ENCODE peak calls at places on chromosomes 11 and 22, in nine cellular contexts. One of them, this sample, is unnamed.

GRCh38 chr11:1746956-1747752 is 3.2 kb downstream of the IFITM10 start:
- DNase-seq in body of pancreas: no peak
- DNase-seq in CD4-positive, alpha-beta T cell: no peak
- DNase-seq in MM.1S: no peak
- DNase-seq in adrenal gland: no peak
- DNase-seq in CD8-positive, alpha-beta T cell: no peak
- DNase-seq in stomach: no peak
- DNase-seq in CD8-positive, alpha-beta memory T cell: no peak
- DNase-seq in psoas muscle: no peak
- DNase-seq in this sample: no peak

GRCh38 chr11:2577071-2578005 is 122.5 kb downstream of the KCNQ1OT1 start:
- DNase-seq in CD4-positive, alpha-beta T cell: no peak
- DNase-seq in MM.1S: no peak
- DNase-seq in adrenal gland: peak; percentile 2
- DNase-seq in stomach: no peak
- DNase-seq in body of pancreas: peak; percentile 5
- DNase-seq in CD8-positive, alpha-beta memory T cell: no peak
- DNase-seq in psoas muscle: peak; percentile 8
- DNase-seq in CD8-positive, alpha-beta T cell: no peak
- DNase-seq in this sample: no peak

GRCh38 chr11:73184953-73185671 is 33.0 kb upstream of the P2RY2 start:
- DNase-seq in CD8-positive, alpha-beta T cell: peak; percentile 10
- DNase-seq in CD8-positive, alpha-beta memory T cell: peak; percentile 22
- DNase-seq in body of pancreas: peak; percentile 73
- DNase-seq in stomach: peak; percentile 75
- DNase-seq in psoas muscle: peak; percentile 74
- DNase-seq in MM.1S: peak; percentile 59
- DNase-seq in adrenal gland: peak; percentile 80
- DNase-seq in CD4-positive, alpha-beta T cell: no peak
- DNase-seq in this sample: peak; percentile 29

GRCh38 chr22:38258895-38259294 is 13.9 kb downstream of the TMEM184B start:
- DNase-seq in adrenal gland: peak; percentile 81
- DNase-seq in CD8-positive, alpha-beta T cell: no peak
- DNase-seq in psoas muscle: no peak
- DNase-seq in CD8-positive, alpha-beta memory T cell: no peak
- DNase-seq in body of pancreas: no peak
- DNase-seq in stomach: no peak
- DNase-seq in MM.1S: no peak
- DNase-seq in CD4-positive, alpha-beta T cell: no peak
- DNase-seq in this sample: no peak

GRCh38 chr11:41237386-41237785 is 222.1 kb downstream of the LRRC4C start:
- DNase-seq in adrenal gland: no peak
- DNase-seq in body of pancreas: no peak
- DNase-seq in CD8-positive, alpha-beta T cell: no peak
- DNase-seq in psoas muscle: no peak
- DNase-seq in stomach: no peak
- DNase-seq in CD8-positive, alpha-beta memory T cell: no peak
- DNase-seq in MM.1S: no peak
- DNase-seq in CD4-positive, alpha-beta T cell: no peak
- DNase-seq in this sample: no peak

GRCh38 chr22:42724062-42724461 is 3.4 kb upstream of the A4GALT start:
- DNase-seq in body of pancreas: no peak
- DNase-seq in CD8-positive, alpha-beta T cell: no peak
- DNase-seq in adrenal gland: no peak
- DNase-seq in CD4-positive, alpha-beta T cell: no peak
- DNase-seq in stomach: no peak
- DNase-seq in CD8-positive, alpha-beta memory T cell: no peak
- DNase-seq in psoas muscle: no peak
- DNase-seq in MM.1S: no peak
- DNase-seq in this sample: no peak

GRCh38 chr11:93476796-93477195 is 66.4 kb downstream of the SMCO4 start:
- DNase-seq in psoas muscle: no peak
- DNase-seq in adrenal gland: no peak
- DNase-seq in stomach: no peak
- DNase-seq in CD4-positive, alpha-beta T cell: no peak
- DNase-seq in MM.1S: no peak
- DNase-seq in CD8-positive, alpha-beta memory T cell: no peak
- DNase-seq in CD8-positive, alpha-beta T cell: no peak
- DNase-seq in body of pancreas: no peak
- DNase-seq in this sample: no peak

GRCh38 chr11:129291556-129291955 is 84.1 kb upstream of the BARX2 start:
- DNase-seq in psoas muscle: no peak
- DNase-seq in CD4-positive, alpha-beta T cell: no peak
- DNase-seq in body of pancreas: no peak
- DNase-seq in CD8-positive, alpha-beta T cell: no peak
- DNase-seq in stomach: no peak
- DNase-seq in CD8-positive, alpha-beta memory T cell: no peak
- DNase-seq in adrenal gland: no peak
- DNase-seq in MM.1S: no peak
- DNase-seq in this sample: no peak

GRCh38 chr11:47980907-47981621 is 705 bp downstream of the PTPRJ start:
- DNase-seq in MM.1S: peak; percentile 21
- DNase-seq in psoas muscle: peak; percentile 56
- DNase-seq in CD8-positive, alpha-beta T cell: no peak
- DNase-seq in stomach: peak; percentile 65
- DNase-seq in body of pancreas: peak; percentile 72
- DNase-seq in CD4-positive, alpha-beta T cell: no peak
- DNase-seq in CD8-positive, alpha-beta memory T cell: peak; percentile 24
- DNase-seq in adrenal gland: peak; percentile 30
- DNase-seq in this sample: peak; percentile 24

GRCh38 chr22:49148895-49149418 is 678.7 kb downstream of the BRD1 start:
- DNase-seq in CD8-positive, alpha-beta T cell: no peak
- DNase-seq in MM.1S: no peak
- DNase-seq in CD8-positive, alpha-beta memory T cell: no peak
- DNase-seq in body of pancreas: no peak
- DNase-seq in adrenal gland: no peak
- DNase-seq in stomach: no peak
- DNase-seq in psoas muscle: no peak
- DNase-seq in CD4-positive, alpha-beta T cell: no peak
- DNase-seq in this sample: no peak
- H3K9me3 ChIP-seq in CD8-positive, alpha-beta T cell: no peaks in the 10 kb centered on the region
- H3K9me3 ChIP-seq in MM.1S: no peaks in the 10 kb centered on the region
- H3K9me3 ChIP-seq in CD8-positive, alpha-beta memory T cell: no peaks in the 10 kb centered on the region
- H3K9me3 ChIP-seq in body of pancreas: no peaks in the 10 kb centered on the region
- H3K9me3 ChIP-seq in adrenal gland: no peaks in the 10 kb centered on the region
- H3K9me3 ChIP-seq in stomach: no peaks in the 10 kb centered on the region
- H3K9me3 ChIP-seq in psoas muscle: peaks cover 5% of the 10 kb centered on the region
- H3K9me3 ChIP-seq in CD4-positive, alpha-beta T cell: no peaks in the 10 kb centered on the region
- H3K9me3 ChIP-seq in this sample: no peaks in the 10 kb centered on the region

DNA sequence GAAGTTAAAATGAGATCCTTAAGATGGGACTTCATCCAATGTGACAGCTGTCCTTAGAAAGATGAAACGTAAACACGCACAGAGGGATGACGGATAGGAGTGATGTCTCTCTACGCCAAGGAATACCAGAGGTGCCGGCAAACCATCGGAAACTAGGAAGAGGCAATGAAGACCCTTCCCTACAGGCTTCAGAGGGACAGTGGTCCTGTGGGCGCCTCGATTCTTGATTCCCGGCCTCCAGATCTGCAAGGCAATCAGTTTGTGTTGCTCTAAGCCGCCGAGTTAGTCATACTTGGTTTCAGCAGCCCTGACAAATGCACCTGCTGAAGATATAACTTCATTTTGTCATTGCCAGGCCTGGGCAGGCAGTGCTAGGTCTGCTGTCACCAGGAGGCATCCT is 1455.1 kb downstream of the TBC1D22A start:
- DNase-seq in body of pancreas: no peak
- DNase-seq in stomach: no peak
- DNase-seq in psoas muscle: no peak
- DNase-seq in adrenal gland: no peak
- DNase-seq in CD8-positive, alpha-beta T cell: no peak
- DNase-seq in CD8-positive, alpha-beta memory T cell: no peak
- DNase-seq in MM.1S: no peak
- DNase-seq in CD4-positive, alpha-beta T cell: no peak
- DNase-seq in this sample: no peak
- H3K9me3 ChIP-seq in body of pancreas: no peaks in the 10 kb centered on the region
- H3K9me3 ChIP-seq in stomach: peaks cover 11% of the 10 kb centered on the region
- H3K9me3 ChIP-seq in psoas muscle: no peaks in the 10 kb centered on the region
- H3K9me3 ChIP-seq in adrenal gland: no peaks in the 10 kb centered on the region
- H3K9me3 ChIP-seq in CD8-positive, alpha-beta T cell: no peaks in the 10 kb centered on the region
- H3K9me3 ChIP-seq in CD8-positive, alpha-beta memory T cell: no peaks in the 10 kb centered on the region
- H3K9me3 ChIP-seq in MM.1S: no peaks in the 10 kb centered on the region
- H3K9me3 ChIP-seq in CD4-positive, alpha-beta T cell: no peaks in the 10 kb centered on the region
- H3K9me3 ChIP-seq in this sample: no peaks in the 10 kb centered on the region

GRCh38 chr22:47091921-47092700 is 329.7 kb downstream of the TBC1D22A start:
- DNase-seq in CD8-positive, alpha-beta memory T cell: no peak
- DNase-seq in stomach: no peak
- DNase-seq in psoas muscle: no peak
- DNase-seq in body of pancreas: no peak
- DNase-seq in CD8-positive, alpha-beta T cell: no peak
- DNase-seq in MM.1S: no peak
- DNase-seq in CD4-positive, alpha-beta T cell: no peak
- DNase-seq in adrenal gland: no peak
- DNase-seq in this sample: no peak
- H3K9me3 ChIP-seq in CD8-positive, alpha-beta memory T cell: no peaks in the 10 kb centered on the region
- H3K9me3 ChIP-seq in stomach: peaks cover 12% of the 10 kb centered on the region
- H3K9me3 ChIP-seq in psoas muscle: no peaks in the 10 kb centered on the region
- H3K9me3 ChIP-seq in body of pancreas: no peaks in the 10 kb centered on the region
- H3K9me3 ChIP-seq in CD8-positive, alpha-beta T cell: no peaks in the 10 kb centered on the region
- H3K9me3 ChIP-seq in MM.1S: no peaks in the 10 kb centered on the region
- H3K9me3 ChIP-seq in CD4-positive, alpha-beta T cell: no peaks in the 10 kb centered on the region
- H3K9me3 ChIP-seq in adrenal gland: peaks cover 4% of the 10 kb centered on the region
- H3K9me3 ChIP-seq in this sample: no peaks in the 10 kb centered on the region

DNA sequence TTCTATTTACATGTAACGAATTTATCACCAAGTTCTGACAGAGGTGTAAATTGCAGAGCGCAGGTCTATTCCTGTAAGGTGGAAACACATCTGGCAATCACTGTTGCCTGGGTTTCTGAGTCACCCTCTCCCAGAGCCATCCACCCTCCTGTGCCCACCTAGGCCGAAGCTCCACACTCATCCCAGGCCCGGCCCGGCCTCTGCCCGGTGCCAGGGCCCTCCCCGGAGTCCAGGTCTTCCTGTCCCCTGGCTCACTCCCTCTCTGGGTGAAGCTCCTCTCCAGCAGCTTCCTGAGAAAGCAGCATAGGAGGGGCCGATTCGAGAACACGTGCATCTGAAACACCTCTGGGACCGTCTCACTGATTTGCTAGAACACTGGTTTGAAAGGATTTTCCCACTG is 308.2 kb downstream of the SHANK2 start:
- DNase-seq in stomach: no peak
- DNase-seq in CD8-positive, alpha-beta memory T cell: no peak
- DNase-seq in adrenal gland: no peak
- DNase-seq in body of pancreas: no peak
- DNase-seq in MM.1S: no peak
- DNase-seq in CD8-positive, alpha-beta T cell: no peak
- DNase-seq in psoas muscle: no peak
- DNase-seq in CD4-positive, alpha-beta T cell: no peak
- DNase-seq in this sample: no peak
- H3K9me3 ChIP-seq in stomach: peaks cover 34% of the 10 kb centered on the region
- H3K9me3 ChIP-seq in CD8-positive, alpha-beta memory T cell: peaks cover 11% of the 10 kb centered on the region
- H3K9me3 ChIP-seq in adrenal gland: peaks cover 12% of the 10 kb centered on the region
- H3K9me3 ChIP-seq in body of pancreas: peaks cover 6% of the 10 kb centered on the region
- H3K9me3 ChIP-seq in MM.1S: no peaks in the 10 kb centered on the region
- H3K9me3 ChIP-seq in CD8-positive, alpha-beta T cell: no peaks in the 10 kb centered on the region
- H3K9me3 ChIP-seq in psoas muscle: peaks cover 18% of the 10 kb centered on the region
- H3K9me3 ChIP-seq in CD4-positive, alpha-beta T cell: peaks cover 21% of the 10 kb centered on the region
- H3K9me3 ChIP-seq in this sample: peaks cover 7% of the 10 kb centered on the region

GRCh38 chr22:49107561-49107960 is 720.1 kb downstream of the BRD1 start:
- DNase-seq in CD4-positive, alpha-beta T cell: no peak
- DNase-seq in psoas muscle: no peak
- DNase-seq in stomach: no peak
- DNase-seq in MM.1S: no peak
- DNase-seq in CD8-positive, alpha-beta T cell: no peak
- DNase-seq in body of pancreas: no peak
- DNase-seq in CD8-positive, alpha-beta memory T cell: no peak
- DNase-seq in adrenal gland: no peak
- DNase-seq in this sample: no peak
- H3K9me3 ChIP-seq in CD4-positive, alpha-beta T cell: no peaks in the 10 kb centered on the region
- H3K9me3 ChIP-seq in psoas muscle: no peaks in the 10 kb centered on the region
- H3K9me3 ChIP-seq in stomach: no peaks in the 10 kb centered on the region
- H3K9me3 ChIP-seq in MM.1S: no peaks in the 10 kb centered on the region
- H3K9me3 ChIP-seq in CD8-positive, alpha-beta T cell: no peaks in the 10 kb centered on the region
- H3K9me3 ChIP-seq in body of pancreas: no peaks in the 10 kb centered on the region
- H3K9me3 ChIP-seq in CD8-positive, alpha-beta memory T cell: no peaks in the 10 kb centered on the region
- H3K9me3 ChIP-seq in adrenal gland: no peaks in the 10 kb centered on the region
- H3K9me3 ChIP-seq in this sample: no peaks in the 10 kb centered on the region

GRCh38 chr22:47376322-47376700 is 613.9 kb downstream of the TBC1D22A start:
- DNase-seq in body of pancreas: no peak
- DNase-seq in MM.1S: no peak
- DNase-seq in CD8-positive, alpha-beta T cell: no peak
- DNase-seq in psoas muscle: no peak
- DNase-seq in stomach: no peak
- DNase-seq in CD8-positive, alpha-beta memory T cell: no peak
- DNase-seq in adrenal gland: no peak
- DNase-seq in CD4-positive, alpha-beta T cell: no peak
- DNase-seq in this sample: no peak

GRCh38 chr22:47374901-47375575 is 612.6 kb downstream of the TBC1D22A start:
- DNase-seq in body of pancreas: no peak
- DNase-seq in CD4-positive, alpha-beta T cell: no peak
- DNase-seq in CD8-positive, alpha-beta T cell: no peak
- DNase-seq in stomach: no peak
- DNase-seq in adrenal gland: no peak
- DNase-seq in CD8-positive, alpha-beta memory T cell: no peak
- DNase-seq in psoas muscle: no peak
- DNase-seq in MM.1S: no peak
- DNase-seq in this sample: no peak

GRCh38 chr22:47375621-47376321 is 613.3 kb downstream of the TBC1D22A start:
- DNase-seq in CD4-positive, alpha-beta T cell: no peak
- DNase-seq in stomach: no peak
- DNase-seq in psoas muscle: no peak
- DNase-seq in body of pancreas: no peak
- DNase-seq in CD8-positive, alpha-beta memory T cell: no peak
- DNase-seq in CD8-positive, alpha-beta T cell: no peak
- DNase-seq in adrenal gland: no peak
- DNase-seq in MM.1S: no peak
- DNase-seq in this sample: no peak

GRCh38 chr22:47377926-47378560 is 615.6 kb downstream of the TBC1D22A start:
- DNase-seq in MM.1S: no peak
- DNase-seq in body of pancreas: no peak
- DNase-seq in CD8-positive, alpha-beta memory T cell: no peak
- DNase-seq in CD4-positive, alpha-beta T cell: no peak
- DNase-seq in stomach: no peak
- DNase-seq in adrenal gland: no peak
- DNase-seq in CD8-positive, alpha-beta T cell: no peak
- DNase-seq in psoas muscle: no peak
- DNase-seq in this sample: no peak

DNA sequence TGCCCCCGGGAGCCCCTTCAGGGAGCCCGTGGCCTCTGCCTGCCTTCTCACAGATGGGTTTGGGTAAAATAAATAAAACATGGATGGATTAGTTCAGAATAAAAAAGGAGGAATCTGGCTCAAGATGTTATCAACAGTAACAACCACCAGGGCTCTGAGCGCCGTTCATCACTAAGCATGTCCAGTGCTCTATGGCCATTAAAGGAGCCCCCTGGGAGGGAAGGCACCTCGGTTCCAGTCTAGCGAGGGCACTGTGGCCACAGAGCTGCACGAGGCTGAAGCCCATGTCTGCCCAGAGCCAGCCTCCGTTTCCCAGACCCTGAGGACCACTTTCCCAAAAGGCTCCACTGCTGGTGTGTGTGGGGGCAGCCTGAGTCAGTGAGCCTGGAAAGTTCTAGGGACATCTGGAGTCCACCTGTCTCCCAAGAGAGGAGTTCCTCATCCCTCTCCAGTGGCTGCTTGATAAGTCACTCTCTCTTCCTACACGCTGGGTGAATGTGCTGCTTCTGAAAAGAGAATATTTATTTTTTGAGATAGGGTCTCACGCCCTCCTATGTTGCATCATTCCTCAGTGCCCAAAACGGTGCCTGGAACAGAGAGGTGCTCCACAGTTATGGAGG is 614.6 kb downstream of the TBC1D22A start:
- DNase-seq in MM.1S: no peak
- DNase-seq in psoas muscle: no peak
- DNase-seq in CD4-positive, alpha-beta T cell: no peak
- DNase-seq in CD8-positive, alpha-beta memory T cell: no peak
- DNase-seq in body of pancreas: no peak
- DNase-seq in adrenal gland: no peak
- DNase-seq in stomach: no peak
- DNase-seq in CD8-positive, alpha-beta T cell: no peak
- DNase-seq in this sample: no peak
- H3K9me3 ChIP-seq in MM.1S: no peaks in the 10 kb centered on the region
- H3K9me3 ChIP-seq in psoas muscle: no peaks in the 10 kb centered on the region
- H3K9me3 ChIP-seq in CD4-positive, alpha-beta T cell: no peaks in the 10 kb centered on the region
- H3K9me3 ChIP-seq in CD8-positive, alpha-beta memory T cell: no peaks in the 10 kb centered on the region
- H3K9me3 ChIP-seq in body of pancreas: no peaks in the 10 kb centered on the region
- H3K9me3 ChIP-seq in adrenal gland: no peaks in the 10 kb centered on the region
- H3K9me3 ChIP-seq in stomach: no peaks in the 10 kb centered on the region
- H3K9me3 ChIP-seq in CD8-positive, alpha-beta T cell: no peaks in the 10 kb centered on the region
- H3K9me3 ChIP-seq in this sample: no peaks in the 10 kb centered on the region